ENCODE peak calls at places on chromosomes 12 and 14, in ten cellular contexts. O, K, Z, L, V, D, W, R, G and P are unnamed samples.

GRCh38 chr14:75725481-75725880 is 64.4 kb downstream of the TTLL5 start:
- DNase-seq in V (no peak), L (no peak), Z (peak; percentile 30), D (no peak), W (peak; percentile 45), O (no peak), G (peak; percentile 63), K (peak; percentile 15), R (no peak), P (no peak)

GRCh38 chr14:87805315-87805723 is 187.7 kb downstream of the GALC start:
- DNase-seq in L (no peak), G (peak; percentile 37), W (no peak), O (peak; percentile 29), R (no peak), Z (no peak), D (no peak), K (peak; percentile 73), V (peak; percentile 9), P (peak; percentile 58)

GRCh38 chr12:123892180-123892559 is 80.5 kb downstream of the CCDC92 start:
- DNase-seq in V (no peak), D (no peak), W (no peak), O (no peak), K (no peak), Z (no peak), G (no peak), R (no peak), L (no peak), P (no peak)

GRCh38 chr12:25884024-25884919 is 74.2 kb upstream of the RASSF8 start:
- DNase-seq in L (no peak), G (no peak), O (no peak), K (no peak), D (no peak), W (no peak), Z (no peak), R (no peak), V (no peak), P (no peak)

GRCh38 chr12:105928436-105928835 is 210.3 kb downstream of the NUAK1 start:
- DNase-seq in V (no peak), Z (no peak), W (peak; percentile 83), K (peak; percentile 58), L (no peak), G (no peak), R (no peak), O (peak; percentile 45), D (no peak), P (peak; percentile 57)

GRCh38 chr12:16046266-16046665 is 135.1 kb downstream of the DERA start:
- DNase-seq in D (no peak), Z (no peak), V (no peak), K (no peak), O (no peak), G (no peak), L (no peak), W (no peak), R (no peak), P (no peak)

GRCh38 chr12:71578694-71579258 is 84.9 kb downstream of the ZFC3H1 start:
- DNase-seq in K (no peak), D (no peak), Z (no peak), W (no peak), R (no peak), L (no peak), O (no peak), V (no peak), G (no peak), P (no peak)

GRCh38 chr12:6229823-6230222 is 29.6 kb downstream of the CD9 start:
- DNase-seq in Z (peak; percentile 97), W (no peak), D (no peak), L (peak; percentile 72), K (peak; percentile 52), R (peak; percentile 74), V (peak; percentile 32), O (no peak), G (peak; percentile 59), P (peak; percentile 44)

GRCh38 chr14:71437870-71438269 is 494.4 kb upstream of the RGS6 start:
- DNase-seq in V (no peak), R (no peak), G (no peak), W (no peak), D (no peak), O (no peak), L (no peak), Z (peak; percentile 17), K (no peak), P (no peak)

GRCh38 chr12:46124848-46125619 is 134.7 kb upstream of the SCAF11 start:
- DNase-seq in V (peak; percentile 59), Z (peak; percentile 87), L (peak; percentile 76), K (peak; percentile 65), O (peak; percentile 41), G (peak; percentile 44), W (no peak), D (peak; percentile 80), R (peak; percentile 35), P (peak; percentile 61)

GRCh38 chr12:102054345-102054744 is 7.4 kb downstream of the WASHC3 start:
- DNase-seq in Z (no peak), D (no peak), O (no peak), W (no peak), V (no peak), R (no peak), L (no peak), K (no peak), G (no peak), P (no peak)

GRCh38 chr12:65335021-65335714 is 56.7 kb downstream of the MSRB3 start:
- DNase-seq in O (no peak), K (peak; percentile 21), W (no peak), V (peak; percentile 86), D (peak; percentile 76), Z (peak; percentile 95), R (peak; percentile 73), L (no peak), G (peak; percentile 27), P (peak; percentile 36)

GRCh38 chr12:87679262-87679661 is 349.9 kb downstream of the C12orf50 start:
- DNase-seq in K (no peak), W (no peak), D (no peak), O (no peak), V (no peak), G (no peak), Z (peak; percentile 5), L (no peak), R (no peak), P (no peak)

GRCh38 chr14:97499790-97500481 is 702.8 kb downstream of the VRK1 start:
- DNase-seq in V (no peak), R (no peak), O (no peak), Z (no peak), G (no peak), D (no peak), L (no peak), W (no peak), K (no peak), P (no peak)

GRCh38 chr12:92218394-92219077 is 72.9 kb upstream of the BTG1 start:
- DNase-seq in Z (no peak), R (no peak), O (no peak), K (no peak), W (no peak), V (no peak), L (no peak), D (no peak), G (no peak), P (no peak)

GRCh38 chr12:103326190-103326589 is 169.6 kb downstream of the C12orf42 start:
- DNase-seq in L (no peak), R (no peak), V (peak; percentile 20), W (no peak), Z (no peak), O (no peak), K (no peak), G (no peak), D (peak; percentile 18), P (no peak)
- TF ChIP-seq CTCF in L (no peak), R (no peak), V (peak; percentile 33), W (no peak), Z (no peak), O (no peak), K (no peak), G (no peak), D (peak; percentile 53), P (no peak)

GRCh38 chr12:31896514-31897039 is 62.6 kb upstream of the RESF1 start:
- DNase-seq in D (no peak), L (peak; percentile 92), G (peak; percentile 46), K (peak; percentile 25), Z (peak; percentile 38), V (no peak), R (peak; percentile 21), O (peak; percentile 52), W (peak; percentile 34), P (peak; percentile 52)
- TF ChIP-seq POLR2A in D (no peak), L (peak; percentile 24), G (no peak), K (no peak), Z (no peak), V (no peak), R (no peak), O (no peak), W (no peak), P (no peak)

GRCh38 chr12:109475121-109475520 is 2.0 kb downstream of the KCTD10 start:
- DNase-seq in R (no peak), L (no peak), Z (no peak), O (no peak), G (no peak), V (no peak), K (no peak), D (no peak), W (no peak), P (no peak)
- H3K36me3 ChIP-seq in R (no peaks in the 10 kb centered on the region), L (no peaks in the 10 kb centered on the region), Z (peaks cover 13% of the 10 kb centered on the region), O (peaks cover 4% of the 10 kb centered on the region), G (peaks cover 15% of the 10 kb centered on the region), V (peaks cover 21% of the 10 kb centered on the region), K (no peaks in the 10 kb centered on the region), D (no peaks in the 10 kb centered on the region), W (no peaks in the 10 kb centered on the region), P (no peaks in the 10 kb centered on the region)

DNA sequence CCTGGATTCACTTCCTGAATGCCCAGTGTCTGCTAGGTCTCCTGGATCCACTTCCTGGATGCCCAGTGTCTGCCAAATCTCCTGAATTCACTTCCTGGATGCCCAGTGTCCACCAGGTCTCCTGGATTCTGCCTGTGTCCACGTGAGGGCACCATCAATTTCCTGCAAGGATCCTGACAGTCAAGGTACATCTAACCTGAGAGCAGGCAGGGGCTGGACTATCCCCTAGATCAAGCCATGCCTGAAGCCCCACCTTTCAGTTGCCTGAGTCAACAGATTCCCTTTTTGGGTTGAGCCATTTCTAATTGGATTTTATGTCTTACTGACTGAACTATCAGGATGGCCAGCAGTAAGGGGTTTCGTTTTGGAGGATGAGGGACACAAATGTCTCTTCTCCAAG is 49.5 kb downstream of the GALNT9 start:
- DNase-seq in R (no peak), W (no peak), O (no peak), D (no peak), G (no peak), L (no peak), V (no peak), K (no peak), Z (no peak), P (no peak)
- TF ChIP-seq CTCF in R (no peak), W (no peak), O (no peak), D (no peak), G (no peak), L (no peak), V (peak; percentile 1), K (no peak), Z (no peak), P (no peak)

GRCh38 chr14:39431416-39432178 is 636 bp downstream of the FBXO33 start:
- DNase-seq in K (peak; percentile 56), D (peak; percentile 4), R (peak; percentile 32), G (peak; percentile 41), W (peak; percentile 22), L (peak; percentile 81), O (peak; percentile 58), V (peak; percentile 51), Z (peak; percentile 33), P (peak; percentile 57)
- TF ChIP-seq POLR2A in K (peak; percentile 84), D (no peak), R (peak; percentile 81), G (no peak), W (no peak), L (peak; percentile 23), O (no peak), V (no peak), Z (peak; percentile 76), P (peak; percentile 44)